ENCODE peak calls at places on chromosomes 12 and 14, in four cellular contexts. D is HCT116, N is astrocyte of the spinal cord, V is pancreas. F is an unnamed sample.
A peak's percentile ranks its signal among the peaks of the same experiment; 100 is the strongest.

GRCh38 chr12:50033317-50033679 is 8.0 kb upstream of the RACGAP1 start:
- DNase-seq in D (no peak), N (no peak), V (no peak), F (no peak)

GRCh38 chr12:124248862-124249825 is 45.7 kb upstream of the RFLNA start:
- DNase-seq in V (no peak), N (no peak), D (no peak), F (no peak)

GRCh38 chr14:39368261-39368959 is 63.8 kb downstream of the FBXO33 start:
- DNase-seq in V (peak; percentile 51), D (peak; percentile 44), N (peak; percentile 81), F (peak; percentile 45)

GRCh38 chr12:47377414-47378221 is 297.9 kb upstream of the AMIGO2 start:
- DNase-seq in N (peak; percentile 99), D (no peak), V (peak; percentile 88), F (peak; percentile 98)

GRCh38 chr12:96347130-96347699 is 53.0 kb downstream of the CDK17 start:
- DNase-seq in N (no peak), V (no peak), D (no peak), F (no peak)

GRCh38 chr12:3293446-3294161 is 197.4 kb upstream of the PRMT8 start:
- DNase-seq in D (no peak), V (no peak), N (no peak), F (no peak)

GRCh38 chr14:98907271-98907670 is 364.7 kb downstream of the BCL11B start:
- DNase-seq in D (no peak), V (no peak), N (no peak), F (no peak)

GRCh38 chr12:13380297-13380696 is 183.8 kb downstream of the EMP1 start:
- DNase-seq in D (no peak), V (no peak), N (no peak), F (no peak)

GRCh38 chr12:54053625-54054441 is at the start of gene HOXC4:
- DNase-seq in V (no peak), D (no peak), N (peak; percentile 76), F (no peak)

GRCh38 chr12:54054442-54055332 is 1.1 kb downstream of the HOXC4 start:
- DNase-seq in N (no peak), V (no peak), D (no peak), F (no peak)

GRCh38 chr12:54051081-54051912 is 2.3 kb upstream of the HOXC4 start:
- DNase-seq in D (no peak), V (no peak), N (no peak), F (no peak)

GRCh38 chr12:54051916-54052744 is 1.5 kb upstream of the HOXC4 start:
- DNase-seq in V (no peak), N (peak; percentile 65), D (no peak), F (peak; percentile 17)

GRCh38 chr12:54052745-54053624 is 650 bp upstream of the HOXC4 start:
- DNase-seq in N (peak; percentile 67), V (no peak), D (no peak), F (no peak)
- H3K4me3 ChIP-seq in N (peak overlapping the region; percentile 69), V (peak overlapping the region; percentile 38), D (no peak overlapping the region), F (peak overlapping the region; percentile 39)

DNA sequence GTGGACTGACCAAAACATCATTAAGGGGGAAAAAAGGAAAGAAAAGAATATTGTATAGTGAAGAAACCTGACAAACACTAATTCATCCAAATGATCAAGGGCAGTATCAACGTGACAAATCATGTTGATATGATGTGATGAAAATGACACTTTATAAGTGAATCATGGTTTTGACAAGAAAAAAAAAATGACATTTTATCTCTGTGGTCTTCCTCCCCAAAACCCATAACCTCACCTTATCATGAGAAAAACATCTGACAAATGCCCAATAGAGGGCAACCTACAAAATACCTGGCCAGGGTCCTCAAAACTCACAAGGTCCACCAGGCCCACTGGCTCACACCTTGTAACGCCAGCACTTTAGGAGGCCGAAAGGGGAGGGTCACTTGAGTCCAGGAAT is 13.8 kb downstream of the TMED10 start:
- DNase-seq in V (no peak), D (no peak), N (no peak), F (no peak)
- TF ChIP-seq CTCF in V (no peak), D (no peak), N (no peak), F (no peak)

GRCh38 chr14:21308132-21308478 is 28.2 kb downstream of the RPGRIP1 start:
- DNase-seq in D (no peak), N (no peak), V (no peak), F (no peak)
- H3K4me3 ChIP-seq in D (no peak overlapping the region), N (peak overlapping the region; percentile 29), V (peak overlapping the region; percentile 45), F (no peak overlapping the region)

DNA sequence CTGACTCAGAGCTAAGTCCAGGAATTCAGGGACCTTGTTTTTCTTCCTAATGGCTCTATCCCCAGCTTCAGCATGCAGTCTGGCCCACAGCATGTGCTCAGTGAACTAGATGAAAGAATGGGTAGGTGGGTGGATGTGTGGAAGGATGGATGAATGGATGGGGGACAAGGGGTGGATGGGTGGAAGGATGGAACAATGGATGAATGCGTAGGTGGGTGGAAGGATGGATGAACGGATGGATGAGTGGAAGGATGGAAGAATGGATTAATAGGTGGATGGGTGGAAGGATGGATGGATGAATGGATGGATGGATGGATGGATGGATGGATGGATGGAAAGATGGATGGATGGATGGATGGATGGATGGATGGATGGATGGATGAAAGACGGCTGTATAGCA is 79.7 kb upstream of the SFSWAP start:
- DNase-seq in V (no peak), D (no peak), N (no peak), F (no peak)
- TF ChIP-seq CTCF in V (no peak), D (no peak), N (no peak), F (no peak)